ENCODE peak calls at places on chromosome 6, in nine cellular contexts. E, C, J, Z, F, P, Q, I and B are unnamed samples.
A peak's percentile ranks its signal among the peaks of the same experiment; 100 is the strongest.

GRCh38 chr6:129599467-129599866 is 110.5 kb downstream of the ARHGAP18 start:
- DNase-seq in E (no peak), C (no peak), J (no peak), Z (no peak), F (no peak), P (no peak), Q (no peak), I (no peak), B (no peak)

GRCh38 chr6:13708679-13709261 is 2.9 kb downstream of the RANBP9 start:
- DNase-seq in E (no peak), C (no peak), J (no peak), Z (no peak), F (no peak), P (no peak), Q (no peak), I (no peak), B (no peak)

GRCh38 chr6:138692978-138693909 is 80.3 kb upstream of the CCDC28A start:
- DNase-seq in E (peak; percentile 36), C (peak; percentile 88), J (peak; percentile 34), Z (peak; percentile 37), F (no peak), P (peak; percentile 79), Q (peak; percentile 83), I (peak; percentile 49), B (peak; percentile 92)

GRCh38 chr6:111482236-111482958 is 621 bp downstream of the REV3L start:
- DNase-seq in E (peak; percentile 48), C (peak; percentile 59), J (peak; percentile 66), Z (peak; percentile 46), F (peak; percentile 38), P (no peak), Q (peak; percentile 56), I (peak; percentile 29), B (no peak)

GRCh38 chr6:2853766-2854393 is 12.2 kb upstream of the SERPINB1 start:
- DNase-seq in E (peak; percentile 86), C (peak; percentile 31), J (peak; percentile 49), Z (peak; percentile 59), F (peak; percentile 70), P (peak; percentile 56), Q (peak; percentile 71), I (no peak), B (no peak)

GRCh38 chr6:31660998-31661866 is 654 bp upstream of the C6orf47 start:
- DNase-seq in E (no peak), C (no peak), J (no peak), Z (no peak), F (no peak), P (no peak), Q (peak; percentile 21), I (no peak), B (no peak)

GRCh38 chr6:38058022-38058421 is 238.5 kb downstream of the ZFAND3 start:
- DNase-seq in E (peak; percentile 54), C (no peak), J (no peak), Z (no peak), F (no peak), P (no peak), Q (peak; percentile 35), I (no peak), B (no peak)

GRCh38 chr6:151805286-151805840 is 2.1 kb upstream of the ESR1 start:
- DNase-seq in E (no peak), C (peak; percentile 33), J (peak; percentile 66), Z (no peak), F (no peak), P (no peak), Q (peak; percentile 23), I (no peak), B (no peak)

GRCh38 chr6:14270925-14271791 is 153.6 kb downstream of the CD83 start:
- DNase-seq in E (peak; percentile 60), C (no peak), J (no peak), Z (no peak), F (no peak), P (no peak), Q (peak; percentile 63), I (no peak), B (no peak)

GRCh38 chr6:120947111-120947510 is 387.2 kb downstream of the TBC1D32 start:
- DNase-seq in E (no peak), C (no peak), J (no peak), Z (no peak), F (no peak), P (no peak), Q (no peak), I (no peak), B (no peak)

GRCh38 chr6:134416501-134417154 is 98.7 kb upstream of the SGK1 start:
- DNase-seq in E (no peak), C (no peak), J (no peak), Z (no peak), F (no peak), P (no peak), Q (peak; percentile 10), I (no peak), B (no peak)

GRCh38 chr6:137165375-137166246 is 7.8 kb downstream of the IL22RA2 start:
- DNase-seq in E (peak; percentile 42), C (no peak), J (no peak), Z (peak; percentile 38), F (peak; percentile 8), P (no peak), Q (no peak), I (no peak), B (no peak)

GRCh38 chr6:15495375-15495901 is 167.4 kb downstream of the DTNBP1 start:
- DNase-seq in E (no peak), C (no peak), J (no peak), Z (no peak), F (no peak), P (no peak), Q (no peak), I (no peak), B (no peak)

GRCh38 chr6:163405412-163406309 is 8.9 kb upstream of the QKI start:
- DNase-seq in E (peak; percentile 13), C (no peak), J (peak; percentile 24), Z (no peak), F (no peak), P (no peak), Q (no peak), I (no peak), B (no peak)

GRCh38 chr6:167713088-167713475 is 113.6 kb upstream of the AFDN start:
- DNase-seq in E (no peak), C (no peak), J (no peak), Z (no peak), F (no peak), P (no peak), Q (no peak), I (no peak), B (peak; percentile 49)